ENCODE peak calls at places on chromosomes 12 and 14, in ten cellular contexts. One of them, this sample, is unnamed.

GRCh38 chr12:71718611-71719010 is 32.7 kb downstream of the TMEM19 start:
- DNase-seq in IMR-90: no peak
- DNase-seq in ascending aorta: no peak
- DNase-seq in psoas muscle: no peak
- DNase-seq in PC-3: no peak
- DNase-seq in cardiac muscle cell: no peak
- DNase-seq in aorta: no peak
- DNase-seq in HCT116: no peak
- DNase-seq in mammary epithelial cell: no peak
- DNase-seq in naive thymus-derived CD4-positive, alpha-beta T cell: no peak
- DNase-seq in this sample: no peak

GRCh38 chr12:3305904-3306619 is 184.9 kb upstream of the PRMT8 start:
- DNase-seq in IMR-90: no peak
- DNase-seq in ascending aorta: no peak
- DNase-seq in psoas muscle: no peak
- DNase-seq in PC-3: no peak
- DNase-seq in cardiac muscle cell: no peak
- DNase-seq in aorta: no peak
- DNase-seq in HCT116: no peak
- DNase-seq in mammary epithelial cell: no peak
- DNase-seq in naive thymus-derived CD4-positive, alpha-beta T cell: no peak
- DNase-seq in this sample: no peak

GRCh38 chr14:80313806-80314205 is 102.5 kb upstream of the DIO2 start:
- DNase-seq in IMR-90: peak; percentile 34
- DNase-seq in ascending aorta: no peak
- DNase-seq in psoas muscle: no peak
- DNase-seq in PC-3: no peak
- DNase-seq in cardiac muscle cell: no peak
- DNase-seq in aorta: no peak
- DNase-seq in HCT116: no peak
- DNase-seq in mammary epithelial cell: no peak
- DNase-seq in naive thymus-derived CD4-positive, alpha-beta T cell: no peak
- DNase-seq in this sample: no peak

GRCh38 chr12:96237465-96238077 is 43.4 kb downstream of the ELK3 start:
- DNase-seq in IMR-90: peak; percentile 97
- DNase-seq in ascending aorta: peak; percentile 90
- DNase-seq in psoas muscle: peak; percentile 71
- DNase-seq in PC-3: peak; percentile 93
- DNase-seq in cardiac muscle cell: peak; percentile 98
- DNase-seq in aorta: peak; percentile 83
- DNase-seq in HCT116: no peak
- DNase-seq in mammary epithelial cell: peak; percentile 94
- DNase-seq in naive thymus-derived CD4-positive, alpha-beta T cell: no peak
- DNase-seq in this sample: no peak

GRCh38 chr12:106081606-106082005 is 57.1 kb downstream of the NUAK1 start:
- DNase-seq in IMR-90: peak; percentile 55
- DNase-seq in ascending aorta: peak; percentile 54
- DNase-seq in psoas muscle: no peak
- DNase-seq in PC-3: no peak
- DNase-seq in cardiac muscle cell: peak; percentile 34
- DNase-seq in aorta: no peak
- DNase-seq in HCT116: no peak
- DNase-seq in mammary epithelial cell: no peak
- DNase-seq in naive thymus-derived CD4-positive, alpha-beta T cell: no peak
- DNase-seq in this sample: no peak

GRCh38 chr14:96502621-96503251 is 554 bp downstream of the PAPOLA start:
- DNase-seq in IMR-90: peak; percentile 13
- DNase-seq in ascending aorta: peak; percentile 77
- DNase-seq in psoas muscle: peak; percentile 79
- DNase-seq in PC-3: peak; percentile 23
- DNase-seq in cardiac muscle cell: peak; percentile 49
- DNase-seq in aorta: peak; percentile 83
- DNase-seq in HCT116: no peak
- DNase-seq in mammary epithelial cell: peak; percentile 39
- DNase-seq in naive thymus-derived CD4-positive, alpha-beta T cell: no peak
- DNase-seq in this sample: peak; percentile 39

GRCh38 chr12:122081697-122082221 is 3.2 kb downstream of the MLXIP start:
- DNase-seq in IMR-90: peak; percentile 55
- DNase-seq in ascending aorta: no peak
- DNase-seq in psoas muscle: no peak
- DNase-seq in PC-3: peak; percentile 14
- DNase-seq in cardiac muscle cell: peak; percentile 92
- DNase-seq in aorta: peak; percentile 69
- DNase-seq in HCT116: no peak
- DNase-seq in mammary epithelial cell: peak; percentile 31
- DNase-seq in naive thymus-derived CD4-positive, alpha-beta T cell: no peak
- DNase-seq in this sample: no peak

GRCh38 chr12:53224897-53225634 is 6.9 kb downstream of the RARG start:
- DNase-seq in IMR-90: no peak
- DNase-seq in ascending aorta: peak; percentile 87
- DNase-seq in psoas muscle: peak; percentile 20
- DNase-seq in PC-3: no peak
- DNase-seq in cardiac muscle cell: no peak
- DNase-seq in aorta: peak; percentile 56
- DNase-seq in HCT116: no peak
- DNase-seq in mammary epithelial cell: no peak
- DNase-seq in naive thymus-derived CD4-positive, alpha-beta T cell: no peak
- DNase-seq in this sample: no peak

GRCh38 chr14:102097441-102098135 is 10.7 kb upstream of the HSP90AA1 start:
- DNase-seq in IMR-90: no peak
- DNase-seq in ascending aorta: no peak
- DNase-seq in psoas muscle: no peak
- DNase-seq in PC-3: peak; percentile 71
- DNase-seq in cardiac muscle cell: no peak
- DNase-seq in aorta: no peak
- DNase-seq in HCT116: no peak
- DNase-seq in mammary epithelial cell: no peak
- DNase-seq in naive thymus-derived CD4-positive, alpha-beta T cell: no peak
- DNase-seq in this sample: no peak

GRCh38 chr14:102095231-102095870 is 8.5 kb upstream of the HSP90AA1 start:
- DNase-seq in IMR-90: peak; percentile 66
- DNase-seq in ascending aorta: no peak
- DNase-seq in psoas muscle: no peak
- DNase-seq in PC-3: peak; percentile 37
- DNase-seq in cardiac muscle cell: no peak
- DNase-seq in aorta: no peak
- DNase-seq in HCT116: no peak
- DNase-seq in mammary epithelial cell: no peak
- DNase-seq in naive thymus-derived CD4-positive, alpha-beta T cell: no peak
- DNase-seq in this sample: no peak

GRCh38 chr14:102095871-102096568 is 9.2 kb upstream of the HSP90AA1 start:
- DNase-seq in IMR-90: no peak
- DNase-seq in ascending aorta: no peak
- DNase-seq in psoas muscle: no peak
- DNase-seq in PC-3: no peak
- DNase-seq in cardiac muscle cell: no peak
- DNase-seq in aorta: no peak
- DNase-seq in HCT116: no peak
- DNase-seq in mammary epithelial cell: no peak
- DNase-seq in naive thymus-derived CD4-positive, alpha-beta T cell: no peak
- DNase-seq in this sample: no peak

GRCh38 chr14:102094101-102094500 is 7.3 kb upstream of the HSP90AA1 start:
- DNase-seq in IMR-90: no peak
- DNase-seq in ascending aorta: no peak
- DNase-seq in psoas muscle: no peak
- DNase-seq in PC-3: no peak
- DNase-seq in cardiac muscle cell: peak; percentile 50
- DNase-seq in aorta: no peak
- DNase-seq in HCT116: no peak
- DNase-seq in mammary epithelial cell: peak; percentile 34
- DNase-seq in naive thymus-derived CD4-positive, alpha-beta T cell: no peak
- DNase-seq in this sample: no peak

GRCh38 chr14:102096569-102097188 is 9.8 kb upstream of the HSP90AA1 start:
- DNase-seq in IMR-90: peak; percentile 74
- DNase-seq in ascending aorta: peak; percentile 92
- DNase-seq in psoas muscle: peak; percentile 93
- DNase-seq in PC-3: peak; percentile 85
- DNase-seq in cardiac muscle cell: peak; percentile 89
- DNase-seq in aorta: peak; percentile 90
- DNase-seq in HCT116: peak; percentile 50
- DNase-seq in mammary epithelial cell: peak; percentile 55
- DNase-seq in naive thymus-derived CD4-positive, alpha-beta T cell: peak; percentile 46
- DNase-seq in this sample: peak; percentile 81
- H3K27ac ChIP-seq in IMR-90: no peak overlapping the region
- H3K27ac ChIP-seq in ascending aorta: no peak overlapping the region
- H3K27ac ChIP-seq in psoas muscle: no peak overlapping the region
- H3K27ac ChIP-seq in PC-3: no peak overlapping the region
- H3K27ac ChIP-seq in cardiac muscle cell: no peak overlapping the region
- H3K27ac ChIP-seq in aorta: no peak overlapping the region
- H3K27ac ChIP-seq in HCT116: no peak overlapping the region
- H3K27ac ChIP-seq in mammary epithelial cell: no peak overlapping the region
- H3K27ac ChIP-seq in naive thymus-derived CD4-positive, alpha-beta T cell: no peak overlapping the region
- H3K27ac ChIP-seq in this sample: peak overlapping the region; percentile 44

GRCh38 chr12:39037115-39037514 is 131.7 kb upstream of the CPNE8 start:
- DNase-seq in IMR-90: no peak
- DNase-seq in ascending aorta: no peak
- DNase-seq in psoas muscle: no peak
- DNase-seq in PC-3: no peak
- DNase-seq in cardiac muscle cell: no peak
- DNase-seq in aorta: no peak
- DNase-seq in HCT116: no peak
- DNase-seq in mammary epithelial cell: no peak
- DNase-seq in naive thymus-derived CD4-positive, alpha-beta T cell: no peak
- DNase-seq in this sample: no peak

GRCh38 chr12:39033789-39034188 is 128.4 kb upstream of the CPNE8 start:
- DNase-seq in IMR-90: no peak
- DNase-seq in ascending aorta: no peak
- DNase-seq in psoas muscle: no peak
- DNase-seq in PC-3: no peak
- DNase-seq in cardiac muscle cell: no peak
- DNase-seq in aorta: no peak
- DNase-seq in HCT116: no peak
- DNase-seq in mammary epithelial cell: no peak
- DNase-seq in naive thymus-derived CD4-positive, alpha-beta T cell: no peak
- DNase-seq in this sample: no peak

GRCh38 chr12:39032034-39032433 is 126.6 kb upstream of the CPNE8 start:
- DNase-seq in IMR-90: no peak
- DNase-seq in ascending aorta: no peak
- DNase-seq in psoas muscle: no peak
- DNase-seq in PC-3: peak; percentile 30
- DNase-seq in cardiac muscle cell: no peak
- DNase-seq in aorta: no peak
- DNase-seq in HCT116: no peak
- DNase-seq in mammary epithelial cell: no peak
- DNase-seq in naive thymus-derived CD4-positive, alpha-beta T cell: no peak
- DNase-seq in this sample: no peak

GRCh38 chr12:39036060-39036459 is 130.7 kb upstream of the CPNE8 start:
- DNase-seq in IMR-90: no peak
- DNase-seq in ascending aorta: no peak
- DNase-seq in psoas muscle: no peak
- DNase-seq in PC-3: no peak
- DNase-seq in cardiac muscle cell: no peak
- DNase-seq in aorta: no peak
- DNase-seq in HCT116: no peak
- DNase-seq in mammary epithelial cell: no peak
- DNase-seq in naive thymus-derived CD4-positive, alpha-beta T cell: no peak
- DNase-seq in this sample: no peak
- H3K4me3 ChIP-seq in IMR-90: no peak overlapping the region
- H3K4me3 ChIP-seq in ascending aorta: no peak overlapping the region
- H3K4me3 ChIP-seq in psoas muscle: no peak overlapping the region
- H3K4me3 ChIP-seq in PC-3: no peak overlapping the region
- H3K4me3 ChIP-seq in cardiac muscle cell: no peak overlapping the region
- H3K4me3 ChIP-seq in aorta: no peak overlapping the region
- H3K4me3 ChIP-seq in HCT116: no peak overlapping the region
- H3K4me3 ChIP-seq in mammary epithelial cell: no peak overlapping the region
- H3K4me3 ChIP-seq in naive thymus-derived CD4-positive, alpha-beta T cell: no peak overlapping the region
- H3K4me3 ChIP-seq in this sample: no peak overlapping the region

GRCh38 chr14:85172290-85172689 is 357.7 kb upstream of the FLRT2 start:
- DNase-seq in IMR-90: no peak
- DNase-seq in ascending aorta: no peak
- DNase-seq in psoas muscle: no peak
- DNase-seq in PC-3: no peak
- DNase-seq in cardiac muscle cell: no peak
- DNase-seq in aorta: no peak
- DNase-seq in HCT116: no peak
- DNase-seq in mammary epithelial cell: peak; percentile 79
- DNase-seq in naive thymus-derived CD4-positive, alpha-beta T cell: no peak
- DNase-seq in this sample: no peak

GRCh38 chr14:85175556-85175955 is 354.4 kb upstream of the FLRT2 start:
- DNase-seq in IMR-90: peak; percentile 79
- DNase-seq in ascending aorta: no peak
- DNase-seq in psoas muscle: no peak
- DNase-seq in PC-3: no peak
- DNase-seq in cardiac muscle cell: peak; percentile 30
- DNase-seq in aorta: no peak
- DNase-seq in HCT116: no peak
- DNase-seq in mammary epithelial cell: no peak
- DNase-seq in naive thymus-derived CD4-positive, alpha-beta T cell: no peak
- DNase-seq in this sample: no peak

GRCh38 chr14:85178869-85179268 is 351.1 kb upstream of the FLRT2 start:
- DNase-seq in IMR-90: no peak
- DNase-seq in ascending aorta: no peak
- DNase-seq in psoas muscle: no peak
- DNase-seq in PC-3: no peak
- DNase-seq in cardiac muscle cell: no peak
- DNase-seq in aorta: no peak
- DNase-seq in HCT116: no peak
- DNase-seq in mammary epithelial cell: no peak
- DNase-seq in naive thymus-derived CD4-positive, alpha-beta T cell: no peak
- DNase-seq in this sample: no peak

DNA sequence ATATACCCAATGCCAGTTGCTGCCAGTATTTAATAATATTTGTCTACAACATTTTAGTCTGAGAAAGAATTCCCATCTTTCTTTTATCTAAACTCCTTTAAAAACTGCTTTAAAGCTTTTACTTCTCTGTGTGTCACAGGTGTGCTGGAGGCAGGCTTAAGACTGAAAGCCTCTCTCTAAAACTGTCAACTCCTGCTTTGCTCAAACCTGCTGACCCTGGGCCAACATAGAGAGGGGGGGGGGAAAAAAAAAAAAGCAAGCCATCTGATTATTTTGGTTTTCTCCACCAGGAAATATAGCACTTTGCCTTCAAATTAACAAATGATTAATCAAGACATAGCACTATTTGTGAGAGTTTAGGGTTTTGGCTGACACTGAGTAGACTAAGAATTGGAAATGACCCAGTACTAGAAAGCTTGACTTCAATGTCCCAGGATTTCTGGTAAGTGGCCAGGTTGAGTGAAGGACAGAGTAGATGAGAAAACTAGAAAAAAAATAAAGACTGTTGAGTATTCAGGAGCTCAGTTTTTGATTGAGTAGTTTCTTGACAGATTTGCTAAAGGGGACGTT is 357.0 kb upstream of the FLRT2 start:
- DNase-seq in IMR-90: no peak
- DNase-seq in ascending aorta: no peak
- DNase-seq in psoas muscle: no peak
- DNase-seq in PC-3: no peak
- DNase-seq in cardiac muscle cell: no peak
- DNase-seq in aorta: no peak
- DNase-seq in HCT116: no peak
- DNase-seq in mammary epithelial cell: no peak
- DNase-seq in naive thymus-derived CD4-positive, alpha-beta T cell: no peak
- DNase-seq in this sample: no peak
- H3K27ac ChIP-seq in IMR-90: no peak overlapping the region
- H3K27ac ChIP-seq in ascending aorta: no peak overlapping the region
- H3K27ac ChIP-seq in psoas muscle: no peak overlapping the region
- H3K27ac ChIP-seq in PC-3: no peak overlapping the region
- H3K27ac ChIP-seq in cardiac muscle cell: no peak overlapping the region
- H3K27ac ChIP-seq in aorta: no peak overlapping the region
- H3K27ac ChIP-seq in HCT116: no peak overlapping the region
- H3K27ac ChIP-seq in mammary epithelial cell: no peak overlapping the region
- H3K27ac ChIP-seq in naive thymus-derived CD4-positive, alpha-beta T cell: no peak overlapping the region
- H3K27ac ChIP-seq in this sample: no peak overlapping the region

GRCh38 chr12:34388636-34389377 is 366.5 kb downstream of the ALG10 start:
- DNase-seq in IMR-90: no peak
- DNase-seq in ascending aorta: no peak
- DNase-seq in psoas muscle: peak; percentile 23
- DNase-seq in PC-3: no peak
- DNase-seq in cardiac muscle cell: no peak
- DNase-seq in aorta: no peak
- DNase-seq in HCT116: no peak
- DNase-seq in mammary epithelial cell: no peak
- DNase-seq in naive thymus-derived CD4-positive, alpha-beta T cell: no peak
- DNase-seq in this sample: no peak

GRCh38 chr12:34390846-34391700 is 368.8 kb downstream of the ALG10 start:
- DNase-seq in IMR-90: no peak
- DNase-seq in ascending aorta: peak; percentile 49
- DNase-seq in psoas muscle: peak; percentile 49
- DNase-seq in PC-3: no peak
- DNase-seq in cardiac muscle cell: no peak
- DNase-seq in aorta: peak; percentile 1
- DNase-seq in HCT116: no peak
- DNase-seq in mammary epithelial cell: no peak
- DNase-seq in naive thymus-derived CD4-positive, alpha-beta T cell: no peak
- DNase-seq in this sample: no peak

GRCh38 chr12:34389378-34390170 is 367.3 kb downstream of the ALG10 start:
- DNase-seq in IMR-90: no peak
- DNase-seq in ascending aorta: peak; percentile 55
- DNase-seq in psoas muscle: peak; percentile 24
- DNase-seq in PC-3: no peak
- DNase-seq in cardiac muscle cell: no peak
- DNase-seq in aorta: peak; percentile 10
- DNase-seq in HCT116: no peak
- DNase-seq in mammary epithelial cell: no peak
- DNase-seq in naive thymus-derived CD4-positive, alpha-beta T cell: no peak
- DNase-seq in this sample: no peak

GRCh38 chr12:34391771-34392581 is 369.7 kb downstream of the ALG10 start:
- DNase-seq in IMR-90: no peak
- DNase-seq in ascending aorta: peak; percentile 44
- DNase-seq in psoas muscle: peak; percentile 12
- DNase-seq in PC-3: no peak
- DNase-seq in cardiac muscle cell: no peak
- DNase-seq in aorta: peak; percentile 29
- DNase-seq in HCT116: no peak
- DNase-seq in mammary epithelial cell: no peak
- DNase-seq in naive thymus-derived CD4-positive, alpha-beta T cell: no peak
- DNase-seq in this sample: no peak

DNA sequence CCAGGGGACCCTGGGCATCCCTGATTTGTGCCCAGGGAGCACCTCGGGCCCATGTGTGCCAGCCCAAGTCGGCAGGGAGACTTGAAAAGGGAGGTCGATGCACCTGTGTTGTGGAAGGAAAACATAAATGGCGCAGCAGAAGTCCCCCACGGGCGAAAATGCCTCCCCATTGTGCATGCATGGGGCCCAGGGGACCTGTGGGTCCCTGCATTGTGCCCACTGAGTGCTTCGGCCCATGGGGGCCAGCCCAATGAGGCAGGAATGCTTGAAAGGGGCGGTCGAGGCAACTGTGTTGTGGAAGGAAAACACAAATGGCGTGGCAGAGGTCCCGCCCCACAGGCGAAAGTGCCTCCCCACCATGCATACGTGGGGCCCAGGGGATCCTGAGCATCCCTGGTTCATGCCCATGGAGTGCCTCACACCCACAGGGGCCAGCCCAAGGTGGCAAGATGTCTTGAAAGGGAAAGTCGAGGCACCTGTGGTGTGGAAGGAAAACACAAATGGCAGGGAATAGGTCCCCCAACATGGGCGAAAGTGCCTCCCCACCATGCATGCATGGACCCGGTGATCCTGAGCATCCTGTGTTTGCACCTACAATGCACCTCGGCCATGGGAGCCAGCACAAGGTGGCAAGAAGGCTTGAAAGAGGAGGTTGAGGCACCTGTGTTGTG is 368.0 kb downstream of the ALG10 start:
- DNase-seq in IMR-90: no peak
- DNase-seq in ascending aorta: peak; percentile 41
- DNase-seq in psoas muscle: peak; percentile 25
- DNase-seq in PC-3: no peak
- DNase-seq in cardiac muscle cell: no peak
- DNase-seq in aorta: peak; percentile 29
- DNase-seq in HCT116: no peak
- DNase-seq in mammary epithelial cell: no peak
- DNase-seq in naive thymus-derived CD4-positive, alpha-beta T cell: no peak
- DNase-seq in this sample: no peak
- H3K4me3 ChIP-seq in IMR-90: no peak overlapping the region
- H3K4me3 ChIP-seq in ascending aorta: no peak overlapping the region
- H3K4me3 ChIP-seq in psoas muscle: no peak overlapping the region
- H3K4me3 ChIP-seq in PC-3: no peak overlapping the region
- H3K4me3 ChIP-seq in cardiac muscle cell: no peak overlapping the region
- H3K4me3 ChIP-seq in aorta: no peak overlapping the region
- H3K4me3 ChIP-seq in HCT116: no peak overlapping the region
- H3K4me3 ChIP-seq in mammary epithelial cell: no peak overlapping the region
- H3K4me3 ChIP-seq in naive thymus-derived CD4-positive, alpha-beta T cell: no peak overlapping the region
- H3K4me3 ChIP-seq in this sample: no peak overlapping the region

This sample was measured in WERI-Rb-1.